ENCODE peak calls at places on chromosomes 12 and 14, in six cellular contexts. I, U, N, W, B and E are unnamed samples.

GRCh38 chr14:99995700-99996356 is 69.4 kb upstream of the EVL start:
- DNase-seq in N (peak), B (peak), W (peak), I (peak), U (peak), E (peak)

GRCh38 chr14:103198429-103199140 is 75.3 kb downstream of the TNFAIP2 start:
- DNase-seq in N (no peak), I (no peak), U (peak), W (no peak), B (peak), E (no peak)

GRCh38 chr14:100213956-100214767 is 24.8 kb upstream of the YY1 start:
- DNase-seq in B (peak), I (peak), U (peak), N (peak), W (peak), E (peak)

GRCh38 chr14:52596861-52597260 is 44.2 kb downstream of the GPR137C start:
- DNase-seq in B (no peak), U (no peak), W (no peak), N (no peak), I (no peak), E (no peak)

GRCh38 chr14:32813401-32813800 is 125.3 kb upstream of the NPAS3 start:
- DNase-seq in B (no peak), W (no peak), U (no peak), N (no peak), I (no peak), E (no peak)

GRCh38 chr12:55932546-55932919 is 1.6 kb downstream of the DGKA start:
- DNase-seq in N (peak), W (no peak), B (no peak), U (peak), I (no peak), E (no peak)

GRCh38 chr12:124456652-124457152 is 110.7 kb downstream of the NCOR2 start:
- DNase-seq in N (no peak), I (no peak), W (no peak), U (no peak), B (peak), E (no peak)

GRCh38 chr14:48275301-48275700 is 599.9 kb upstream of the MDGA2 start:
- DNase-seq in I (no peak), N (no peak), B (no peak), U (no peak), W (no peak), E (no peak)

GRCh38 chr14:25178255-25178654 is 128.3 kb upstream of the STXBP6 start:
- DNase-seq in U (no peak), W (no peak), B (no peak), I (no peak), N (no peak), E (no peak)

GRCh38 chr12:104600790-104601739 is 144.3 kb downstream of the CHST11 start:
- DNase-seq in I (no peak), W (peak), B (no peak), N (no peak), U (no peak), E (peak)

GRCh38 chr12:121288158-121288848 is 8.2 kb downstream of the CAMKK2 start:
- DNase-seq in B (no peak), W (peak), N (no peak), U (no peak), I (no peak), E (no peak)

GRCh38 chr12:21456291-21456780 is 18.9 kb downstream of the PYROXD1 start:
- DNase-seq in B (no peak), N (no peak), I (no peak), U (no peak), W (no peak), E (no peak)

GRCh38 chr12:3193131-3193530 is 116.0 kb downstream of the TSPAN9 start:
- DNase-seq in N (no peak), U (no peak), W (no peak), B (no peak), I (no peak), E (no peak)

GRCh38 chr12:88889326-88890110 is 309.2 kb upstream of the KITLG start:
- DNase-seq in W (no peak), U (no peak), N (no peak), I (no peak), B (no peak), E (no peak)

GRCh38 chr12:15558915-15559528 is 230.2 kb downstream of the EPS8 start:
- DNase-seq in I (no peak), N (no peak), W (no peak), U (no peak), B (no peak), E (no peak)

GRCh38 chr14:84937044-84937443 is 592.9 kb upstream of the FLRT2 start:
- DNase-seq in B (no peak), U (no peak), I (no peak), W (no peak), N (no peak), E (no peak)

GRCh38 chr14:95339301-95339865 is 19.7 kb upstream of the CLMN start:
- DNase-seq in U (no peak), I (peak), W (no peak), N (no peak), B (no peak), E (no peak)

GRCh38 chr14:103001651-103002396 is 55.5 kb downstream of the CDC42BPB start:
- DNase-seq in N (no peak), I (no peak), W (no peak), B (no peak), U (no peak), E (no peak)

GRCh38 chr12:112716099-112717093 is 75.2 kb upstream of the RPH3A start:
- DNase-seq in B (no peak), I (no peak), W (peak), U (peak), N (peak), E (no peak)

GRCh38 chr14:72894623-72895378 is 900 bp upstream of the DPF3 start:
- DNase-seq in U (no peak), I (no peak), N (peak), B (no peak), W (peak), E (peak)

GRCh38 chr14:30521899-30522736 is 36.8 kb upstream of the G2E3 start:
- DNase-seq in U (peak), N (peak), I (no peak), B (no peak), W (peak), E (no peak)

GRCh38 chr14:74843653-74844052 is 32.3 kb downstream of the PROX2 start:
- DNase-seq in U (no peak), B (no peak), I (no peak), W (no peak), N (peak), E (no peak)

GRCh38 chr14:74257988-74258704 is 18.9 kb downstream of the VSX2 start:
- DNase-seq in W (no peak), U (no peak), B (no peak), I (no peak), N (peak), E (no peak)

GRCh38 chr12:21634245-21634644 is 23.4 kb downstream of the LDHB start:
- DNase-seq in I (no peak), U (no peak), B (no peak), N (no peak), W (no peak), E (no peak)

GRCh38 chr12:38149395-38150073 is 167.0 kb upstream of the ALG10B start:
- DNase-seq in I (no peak), W (no peak), B (no peak), U (peak), N (no peak), E (peak)

GRCh38 chr12:62760779-62761178 is 174.2 kb downstream of the PPM1H start:
- DNase-seq in I (no peak), N (no peak), W (no peak), B (no peak), U (peak), E (no peak)

GRCh38 chr14:102320033-102320660 is 601 bp downstream of the ZNF839 start:
- DNase-seq in B (peak), I (peak), W (peak), N (no peak), U (no peak), E (peak)

GRCh38 chr12:124695861-124696260 is 128.4 kb upstream of the NCOR2 start:
- DNase-seq in B (no peak), I (no peak), U (no peak), W (no peak), N (no peak), E (no peak)

GRCh38 chr12:47509398-47509851 is 196.4 kb downstream of the RPAP3 start:
- DNase-seq in I (no peak), U (peak), N (no peak), B (no peak), W (no peak), E (no peak)

GRCh38 chr12:42372154-42372791 is 46.3 kb downstream of the PPHLN1 start:
- DNase-seq in U (peak), I (no peak), B (no peak), N (peak), W (peak), E (no peak)

GRCh38 chr12:62194616-62195015 is 65.6 kb upstream of the USP15 start:
- DNase-seq in N (no peak), B (no peak), U (no peak), I (no peak), W (no peak), E (no peak)

GRCh38 chr14:79044894-79045624 is 874.9 kb downstream of the NRXN3 start:
- DNase-seq in B (peak), N (no peak), I (no peak), U (peak), W (no peak), E (no peak)

GRCh38 chr12:124159655-124160054 is 135.2 kb upstream of the RFLNA start:
- DNase-seq in B (no peak), I (no peak), U (no peak), N (peak), W (no peak), E (peak)

DNA sequence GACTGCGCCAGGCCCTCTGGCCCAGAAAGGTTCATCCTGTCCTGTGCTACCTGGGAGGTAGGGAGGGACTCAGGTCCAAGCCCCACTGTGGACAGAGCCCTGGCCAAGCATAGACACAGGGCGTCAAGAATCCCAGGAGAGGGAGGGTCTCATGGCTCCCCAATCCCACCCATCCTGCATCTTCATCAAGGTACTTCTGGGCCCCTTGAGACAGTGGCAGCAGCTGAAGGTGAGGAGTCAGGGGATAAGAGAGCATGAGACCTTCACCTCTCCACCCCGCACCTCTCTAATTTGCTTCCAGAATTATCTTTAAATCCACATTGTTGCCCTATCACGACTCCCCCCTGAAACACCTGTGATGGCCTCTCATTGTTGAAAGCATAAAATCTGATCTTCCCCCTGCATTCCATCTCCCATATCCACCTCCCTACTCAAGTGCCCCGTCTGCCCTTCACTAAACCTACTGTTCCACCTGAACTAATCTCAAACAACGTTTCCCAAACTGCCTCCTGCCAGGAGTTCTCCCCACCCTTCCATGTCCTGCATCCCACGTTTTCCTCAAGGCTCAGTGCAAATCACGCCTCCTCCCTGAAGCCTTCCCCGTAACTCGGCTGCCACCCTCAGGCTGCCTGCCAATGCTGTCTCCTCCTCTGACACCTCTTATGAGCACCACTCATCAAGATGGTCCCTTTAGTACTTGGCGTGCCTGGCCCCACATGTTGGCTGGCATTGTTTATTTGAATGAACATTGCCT is 27.1 kb downstream of the KRT18 start:
- DNase-seq in N (no peak), U (peak), I (peak), B (no peak), W (no peak), E (no peak)
- TF ChIP-seq CTCF in N (no peak), U (peak), I (no peak), B (no peak), W (peak), E (no peak)

GRCh38 chr12:11853126-11853525 is 203.7 kb downstream of the ETV6 start:
- DNase-seq in W (no peak), U (no peak), B (no peak), I (no peak), N (no peak), E (no peak)
- TF ChIP-seq EP300 in W (no peak), U (no peak), B (no peak), I (no peak), N (no peak), E (no peak)

GRCh38 chr12:123075591-123076171 is 75.2 kb downstream of the PITPNM2 start:
- DNase-seq in I (peak), U (no peak), B (no peak), W (peak), N (no peak), E (peak)
- TF ChIP-seq CTCF in I (no peak), U (no peak), B (no peak), W (peak), N (no peak), E (no peak)

GRCh38 chr12:31877884-31878283 is 81.3 kb upstream of the RESF1 start:
- DNase-seq in I (no peak), N (no peak), U (no peak), W (no peak), B (no peak), E (no peak)

GRCh38 chr12:31872831-31873604 is 86.2 kb upstream of the RESF1 start:
- DNase-seq in N (no peak), I (no peak), B (no peak), W (no peak), U (no peak), E (no peak)

GRCh38 chr12:31875609-31875964 is 83.6 kb upstream of the RESF1 start:
- DNase-seq in U (no peak), N (no peak), W (no peak), I (no peak), B (no peak), E (no peak)

GRCh38 chr12:31876568-31877424 is 82.4 kb upstream of the RESF1 start:
- DNase-seq in N (no peak), I (no peak), W (no peak), U (no peak), B (no peak), E (no peak)

GRCh38 chr12:31874961-31875608 is 84.1 kb upstream of the RESF1 start:
- DNase-seq in W (no peak), B (peak), N (no peak), I (peak), U (peak), E (peak)
- TF ChIP-seq EP300 in W (no peak), B (no peak), N (no peak), I (no peak), U (no peak), E (no peak)

DNA sequence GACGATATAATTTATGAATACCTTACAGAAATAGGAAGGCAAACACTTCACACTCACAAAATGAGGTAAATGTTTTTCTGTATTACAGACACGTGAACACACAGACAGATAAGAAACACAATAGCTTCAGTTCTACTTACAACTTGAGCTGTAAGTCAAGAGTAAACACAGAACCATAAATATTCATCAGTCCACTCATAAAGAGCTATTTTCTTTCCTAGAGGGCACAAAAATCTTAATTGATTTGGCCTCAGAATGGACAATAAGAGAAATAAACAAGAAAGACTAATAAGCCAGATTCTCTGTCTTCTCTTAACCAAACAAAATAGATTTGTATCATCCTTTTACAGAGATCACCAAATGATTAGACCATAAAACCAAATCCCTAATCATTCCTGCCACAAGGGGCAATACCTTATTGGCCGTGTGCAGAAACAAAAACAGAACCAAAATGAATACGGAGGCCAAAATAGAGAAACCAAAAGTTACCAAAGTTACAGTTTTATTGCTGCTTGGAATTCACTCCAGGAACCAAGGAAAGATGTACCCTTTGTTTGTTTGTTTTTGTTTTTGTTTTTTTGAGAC is 38.1 kb upstream of the GARIN2 start:
- DNase-seq in W (no peak), N (no peak), U (no peak), B (no peak), I (no peak), E (no peak)
- TF ChIP-seq CTCF in W (peak), N (peak), U (no peak), B (no peak), I (no peak), E (no peak)

GRCh38 chr12:25257590-25258324 is 7.0 kb upstream of the KRAS start:
- DNase-seq in N (no peak), W (no peak), B (no peak), U (no peak), I (no peak), E (no peak)
- TF ChIP-seq EP300 in N (no peak), W (no peak), B (no peak), U (no peak), I (no peak), E (no peak)

GRCh38 chr12:52097045-52097666 is 17.7 kb downstream of the SMIM41 start:
- DNase-seq in I (no peak), B (no peak), N (peak), U (no peak), W (no peak), E (no peak)
- TF ChIP-seq CTCF in I (no peak), B (no peak), N (no peak), U (no peak), W (no peak), E (no peak)

GRCh38 chr12:57452937-57453509 is 2.1 kb upstream of the INHBE start:
- DNase-seq in N (peak), U (peak), W (peak), I (peak), B (peak), E (peak)
- TF ChIP-seq EP300 in N (no peak), U (no peak), W (no peak), I (no peak), B (no peak), E (no peak)

DNA sequence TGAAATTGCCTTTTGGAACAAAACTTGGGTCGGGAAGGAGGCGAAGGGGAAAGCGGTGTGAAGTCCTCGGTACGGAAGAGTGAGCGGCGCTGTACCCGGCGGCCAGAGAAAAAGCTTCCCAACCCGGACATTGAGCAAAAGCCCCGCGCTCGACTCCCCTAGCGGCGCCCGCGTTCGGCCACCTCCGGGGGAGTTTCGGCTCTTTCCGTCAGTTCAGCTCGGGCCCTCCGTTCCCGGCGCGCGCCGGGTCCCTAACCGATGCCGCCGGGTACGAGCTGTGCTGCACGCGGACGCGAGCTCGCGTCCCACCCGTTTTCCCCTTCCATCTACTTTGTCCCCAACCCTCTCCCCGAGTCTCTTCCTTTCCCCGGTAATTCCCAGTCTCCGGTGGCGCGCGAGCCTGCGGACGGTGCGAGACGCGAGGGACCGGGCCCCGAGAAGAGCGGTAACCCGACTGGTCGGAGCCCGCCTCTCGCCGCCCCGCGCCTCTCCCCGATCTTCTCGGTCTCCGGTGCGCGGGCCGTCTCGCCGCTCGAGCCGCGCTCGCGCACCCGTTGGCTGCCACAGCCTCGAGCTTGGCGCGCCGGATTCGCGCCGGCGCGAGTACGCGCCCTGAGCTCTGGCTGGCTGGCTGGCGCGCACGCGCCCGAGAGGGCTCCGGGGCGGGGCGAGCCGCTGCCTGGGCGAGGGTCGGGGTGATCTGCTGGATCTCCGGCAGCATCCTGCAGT is 446 bp upstream of the SPATS2 start:
- DNase-seq in W (peak), N (peak), B (peak), I (peak), U (peak), E (peak)
- TF ChIP-seq CTCF in W (peak), N (peak), B (no peak), I (no peak), U (no peak), E (peak)

GRCh38 chr12:130651188-130651587 is 64.9 kb downstream of the RIMBP2 start:
- DNase-seq in U (no peak), N (no peak), B (peak), I (no peak), W (no peak), E (no peak)
- TF ChIP-seq EP300 in U (no peak), N (no peak), B (no peak), I (no peak), W (no peak), E (no peak)